ENCODE peak calls at places on chromosome 17, in nine cellular contexts. V, N, Z, E, Y, L, M, A and K are unnamed samples.

GRCh38 chr17:67434061-67434525 is 57.0 kb downstream of the PITPNC1 start:
- DNase-seq in E (no peak), V (no peak), Z (peak), Y (no peak), L (no peak), N (no peak), A (no peak), M (peak), K (no peak)

GRCh38 chr17:77718669-77718961 is 239.9 kb upstream of the TNRC6C start:
- DNase-seq in Z (no peak), V (no peak), Y (no peak), N (no peak), E (no peak), M (no peak), L (no peak), A (peak), K (no peak)

GRCh38 chr17:42045719-42046118 is 4.7 kb downstream of the C17orf113 start:
- DNase-seq in N (no peak), Y (no peak), L (no peak), Z (no peak), E (no peak), M (no peak), V (no peak), A (no peak), K (no peak)

GRCh38 chr17:56499799-56500388 is 93.6 kb upstream of the NOG start:
- DNase-seq in A (peak), N (no peak), Y (peak), V (no peak), L (peak), M (no peak), E (no peak), Z (no peak), K (no peak)

GRCh38 chr17:63722403-63722802 is 19.2 kb downstream of the STRADA start:
- DNase-seq in Z (no peak), A (no peak), M (no peak), E (no peak), V (no peak), N (no peak), L (no peak), Y (peak), K (no peak)

GRCh38 chr17:51351890-51352289 is 91.5 kb downstream of the UTP18 start:
- DNase-seq in A (no peak), V (no peak), Z (no peak), M (no peak), L (no peak), N (peak), Y (peak), E (no peak), K (no peak)

GRCh38 chr17:40331743-40332641 is 23.0 kb downstream of the RARA start:
- DNase-seq in M (peak), Y (no peak), L (no peak), Z (no peak), A (no peak), E (no peak), N (no peak), V (no peak), K (no peak)

GRCh38 chr17:11580677-11581076 is 17.6 kb upstream of the DNAH9 start:
- DNase-seq in V (no peak), L (no peak), N (no peak), A (peak), Z (no peak), E (no peak), M (no peak), Y (no peak), K (no peak)

GRCh38 chr17:29179232-29180036 is 764 bp downstream of the MYO18A start:
- DNase-seq in E (no peak), M (no peak), N (peak), V (peak), Z (no peak), Y (no peak), L (peak), A (peak), K (peak)

GRCh38 chr17:7997186-7997585 is 5.2 kb upstream of the GUCY2D start:
- DNase-seq in V (no peak), L (peak), Y (peak), M (no peak), E (no peak), Z (no peak), A (peak), N (no peak), K (no peak)

GRCh38 chr17:27354491-27355081 is 60.7 kb downstream of the WSB1 start:
- DNase-seq in M (no peak), Z (no peak), A (no peak), N (no peak), L (peak), Y (no peak), V (no peak), E (no peak), K (no peak)

GRCh38 chr17:77526728-77527355 is 386.1 kb downstream of the SEC14L1 start:
- DNase-seq in L (no peak), A (peak), Z (no peak), Y (no peak), V (no peak), E (no peak), N (no peak), M (no peak), K (no peak)

GRCh38 chr17:56593741-56594527 is 435 bp downstream of the NOG start:
- DNase-seq in V (peak), M (peak), A (peak), Z (peak), N (peak), Y (peak), E (peak), L (peak), K (no peak)

GRCh38 chr17:82289822-82290541 is 16.5 kb upstream of the CSNK1D start:
- DNase-seq in V (no peak), E (no peak), N (no peak), Y (no peak), M (no peak), A (peak), L (peak), Z (no peak), K (no peak)

GRCh38 chr17:28725166-28725659 is 820 bp downstream of the TLCD1 start:
- DNase-seq in E (no peak), M (no peak), Y (peak), N (no peak), V (no peak), Z (no peak), A (no peak), L (peak), K (no peak)

GRCh38 chr17:15086776-15087175 is 178.3 kb downstream of the PMP22 start:
- DNase-seq in Y (no peak), V (no peak), N (no peak), E (no peak), A (peak), L (no peak), M (no peak), Z (no peak), K (no peak)

GRCh38 chr17:54901230-54901847 is 687 bp downstream of the TOM1L1 start:
- DNase-seq in L (peak), M (no peak), E (no peak), A (no peak), Y (peak), V (no peak), N (no peak), Z (no peak), K (no peak)

GRCh38 chr17:74541176-74542111 is 4.5 kb downstream of the CD300C start:
- DNase-seq in M (no peak), Z (no peak), L (no peak), E (no peak), A (no peak), Y (no peak), V (no peak), N (no peak), K (no peak)

GRCh38 chr17:78924481-78925151 is 571 bp downstream of the TIMP2 start:
- DNase-seq in Z (no peak), N (no peak), M (no peak), V (peak), A (peak), E (no peak), Y (no peak), L (no peak), K (no peak)

GRCh38 chr17:51244041-51244440 is 15.8 kb downstream of the MBTD1 start:
- DNase-seq in M (no peak), A (no peak), E (no peak), Y (no peak), L (no peak), N (no peak), V (no peak), Z (no peak), K (no peak)

GRCh38 chr17:21131090-21131616 is 4.4 kb downstream of the DHRS7B start:
- DNase-seq in Y (no peak), L (no peak), E (no peak), V (no peak), N (no peak), Z (no peak), M (no peak), A (no peak), K (no peak)

GRCh38 chr17:19020016-19020415 is 15.5 kb upstream of the FAM83G start:
- DNase-seq in E (no peak), N (no peak), L (no peak), M (no peak), Y (no peak), A (no peak), Z (no peak), V (no peak), K (no peak)

GRCh38 chr17:43151880-43152456 is 19.0 kb upstream of the NBR1 start:
- DNase-seq in E (no peak), A (no peak), Z (no peak), N (no peak), Y (no peak), M (no peak), V (no peak), L (no peak), K (no peak)

GRCh38 chr17:7282752-7283321 is 1.3 kb downstream of the SLC2A4 start:
- DNase-seq in M (no peak), N (no peak), V (no peak), A (no peak), L (peak), Z (no peak), Y (no peak), E (no peak), K (peak)

DNA sequence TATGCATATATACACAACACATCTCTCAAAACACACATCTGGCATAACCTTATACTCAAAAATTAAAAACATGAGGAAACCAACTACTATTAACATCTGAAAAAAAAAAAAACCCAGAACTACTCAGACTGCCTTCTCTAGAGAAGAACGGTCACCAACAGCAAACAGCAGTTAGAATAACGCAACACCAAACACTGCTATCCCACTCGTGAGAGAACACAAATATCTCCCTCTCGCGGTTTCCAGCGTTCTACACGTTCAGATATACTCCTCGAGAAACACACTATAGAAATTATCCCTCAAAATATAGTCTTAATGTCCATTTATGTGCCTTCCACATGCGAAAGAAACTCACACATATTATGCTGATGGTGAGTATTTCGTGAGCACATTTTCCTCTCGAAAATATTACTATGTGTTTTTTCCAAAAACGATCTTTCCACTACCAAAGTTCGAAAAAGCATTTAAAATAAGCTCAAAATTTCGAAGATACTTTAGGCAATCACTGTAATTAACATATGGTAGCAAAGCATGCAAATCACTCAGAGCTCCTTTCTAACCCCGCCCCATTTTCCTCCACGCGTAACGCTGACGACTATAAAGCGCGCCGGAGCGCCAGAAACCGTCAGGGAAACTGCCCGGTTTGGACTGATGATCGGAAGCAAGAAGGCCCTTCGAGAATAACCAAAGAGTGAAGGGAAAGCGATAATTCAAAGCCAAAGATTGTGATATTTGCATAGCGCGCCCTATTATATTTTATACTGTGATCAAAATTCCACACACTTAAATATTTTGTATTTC is 60.1 kb downstream of the TEX14 start:
- DNase-seq in N (peak), L (peak), Y (peak), V (peak), M (peak), E (peak), A (peak), Z (peak), K (no peak)
- TF ChIP-seq CTCF in N (no peak), L (peak), Y (peak), V (no peak), M (peak), E (no peak), A (peak), Z (no peak), K (peak)

DNA sequence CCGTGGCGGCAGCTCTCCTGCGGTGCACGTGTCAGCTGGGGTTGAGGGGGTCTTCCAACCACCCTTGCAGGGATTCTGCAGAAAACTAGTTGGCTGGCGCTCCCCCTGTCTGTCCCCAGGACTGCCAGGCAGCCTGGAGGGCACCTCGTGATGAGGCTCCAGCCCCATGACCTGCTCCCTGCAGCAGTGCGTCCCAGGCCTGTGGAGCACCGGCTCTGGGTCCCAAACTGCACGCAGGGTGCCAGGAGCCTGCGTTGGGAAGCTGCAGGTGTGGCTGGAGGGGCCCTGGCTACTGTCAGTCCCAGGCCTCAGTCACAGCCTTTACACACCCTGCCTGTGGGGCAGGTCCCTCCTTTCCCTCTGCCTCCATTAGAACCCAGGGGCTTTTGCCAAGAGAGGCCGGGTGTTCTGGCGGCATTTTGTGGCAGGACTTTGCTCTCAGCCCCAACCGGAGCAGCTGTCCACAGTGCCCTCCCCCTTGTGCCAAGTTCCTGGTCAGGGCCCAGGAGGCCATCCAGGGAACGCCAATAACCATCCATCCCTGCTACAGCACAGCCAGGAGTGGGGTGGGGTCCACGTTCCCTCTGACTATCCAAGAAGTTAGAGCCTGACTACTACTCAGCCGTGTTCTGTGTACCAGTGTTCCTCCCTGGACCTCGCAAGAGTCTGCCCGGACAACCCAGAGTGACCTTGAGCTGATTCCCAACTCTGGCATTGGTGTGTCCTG is 9.2 kb downstream of the CHMP6 start:
- DNase-seq in E (no peak), M (no peak), Z (no peak), V (no peak), N (no peak), A (peak), Y (no peak), L (peak), K (no peak)
- TF ChIP-seq CTCF in E (no peak), M (no peak), Z (no peak), V (no peak), N (no peak), A (no peak), Y (no peak), L (no peak), K (no peak)

DNA sequence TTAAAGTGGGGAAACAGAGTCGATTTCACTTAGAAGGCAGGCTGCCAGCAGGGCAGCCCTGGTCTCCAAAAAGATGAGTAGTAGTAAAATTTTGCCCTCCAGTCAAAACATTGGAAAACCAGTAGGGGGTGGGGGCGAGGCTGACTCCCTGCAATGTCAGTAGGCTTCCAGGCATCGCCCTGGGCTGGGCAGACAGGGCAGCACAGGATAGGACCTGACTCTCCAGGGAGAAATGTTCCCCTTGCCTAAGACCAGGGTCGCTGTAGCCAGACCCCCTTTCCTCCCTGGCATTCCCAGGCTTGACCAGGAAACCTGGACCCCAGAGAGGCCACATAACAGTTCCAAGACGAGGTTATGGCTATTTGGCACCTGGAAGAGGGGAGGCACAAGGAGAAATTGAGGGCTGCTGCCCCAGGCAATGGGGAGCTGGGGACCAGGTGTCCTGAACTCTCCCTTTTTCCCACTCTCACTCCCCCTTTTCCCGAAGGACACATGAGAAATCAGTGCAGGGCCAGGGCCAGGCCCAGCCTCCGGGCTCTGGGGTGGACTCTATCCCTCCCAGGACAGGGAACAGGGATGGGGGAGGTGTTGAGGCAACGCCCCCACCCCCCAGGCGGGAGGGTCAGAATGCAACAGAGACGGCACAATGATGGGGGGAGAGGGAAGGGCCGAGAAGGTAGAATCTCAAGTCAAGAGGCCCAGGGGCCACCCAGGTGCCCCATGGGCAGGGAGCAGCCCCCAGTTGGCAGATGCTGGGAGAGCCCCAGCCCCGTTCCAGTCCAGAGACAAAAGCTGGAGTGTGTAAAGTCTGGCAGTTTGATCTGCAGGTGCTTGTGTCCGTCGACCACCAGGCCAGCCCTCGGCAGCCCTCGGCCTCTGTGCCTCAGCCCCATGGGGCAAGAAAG is 4.5 kb upstream of the SAMD14 start:
- DNase-seq in M (no peak), A (peak), N (no peak), V (no peak), E (no peak), L (no peak), Z (no peak), Y (no peak), K (no peak)
- TF ChIP-seq CTCF in M (no peak), A (no peak), N (no peak), V (no peak), E (no peak), L (no peak), Z (no peak), Y (no peak), K (no peak)

DNA sequence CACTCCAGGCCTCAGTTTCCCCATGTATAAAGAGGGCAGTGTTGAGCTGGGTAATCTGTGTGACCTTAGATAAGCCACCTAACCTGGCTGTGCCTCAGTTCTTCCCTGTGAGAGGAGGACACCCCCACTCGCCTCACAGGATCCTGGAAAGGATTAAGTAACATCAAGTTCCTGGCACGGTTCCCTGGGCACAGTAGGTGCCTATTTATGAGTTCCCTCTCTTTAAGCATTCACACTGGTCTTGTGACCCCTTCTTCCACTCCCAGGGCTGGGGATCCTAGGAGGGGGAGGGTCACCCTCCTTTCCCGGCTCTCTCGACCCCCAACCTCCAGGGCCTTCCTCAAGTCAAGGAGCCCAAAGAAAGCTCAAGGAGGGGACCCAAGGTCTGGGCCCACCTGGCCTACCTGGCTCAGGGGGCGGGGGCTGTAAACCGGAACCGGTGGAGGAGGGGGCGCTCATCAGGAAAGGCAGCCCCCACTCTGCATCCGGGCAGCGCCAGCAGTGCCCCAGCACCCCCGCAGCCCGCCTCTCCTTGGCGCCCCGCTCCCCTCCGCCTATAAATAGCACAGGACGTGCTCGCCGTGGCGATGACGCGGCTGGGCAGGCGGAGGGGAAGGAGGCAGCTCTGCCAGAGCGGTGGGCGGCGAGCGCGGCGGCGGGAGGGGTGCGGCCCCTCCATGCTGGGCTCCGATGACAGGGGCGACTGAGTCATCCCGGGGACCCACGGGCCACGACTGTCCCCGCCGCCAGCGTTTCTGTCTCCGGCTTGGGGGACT is 9.4 kb downstream of the RPL19 start:
- DNase-seq in L (no peak), Z (peak), E (peak), M (peak), N (peak), V (peak), Y (peak), A (peak), K (no peak)
- TF ChIP-seq CTCF in L (no peak), Z (no peak), E (no peak), M (no peak), N (no peak), V (no peak), Y (no peak), A (no peak), K (no peak)

GRCh38 chr17:17401271-17401781 is 75.5 kb upstream of the MED9 start:
- DNase-seq in A (peak), L (peak), V (peak), Z (no peak), Y (no peak), N (no peak), M (no peak), E (no peak), K (no peak)
- TF ChIP-seq CTCF in A (peak), L (peak), V (peak), Z (no peak), Y (peak), N (no peak), M (no peak), E (peak), K (no peak)